ENCODE peak calls at places on chromosomes 11 and 22, in seven cellular contexts. One of them, this sample, is unnamed.

GRCh38 chr22:47627561-47628253 is 865.3 kb downstream of the TBC1D22A start:
- DNase-seq in MM.1S: no peak
- DNase-seq in GM23338: no peak
- DNase-seq in SK-N-SH: no peak
- DNase-seq in neural progenitor cell: no peak
- DNase-seq in PC-3: peak
- DNase-seq in GM23248: no peak
- DNase-seq in this sample: no peak

GRCh38 chr11:117316197-117316961 is at the start of gene BACE1:
- DNase-seq in MM.1S: no peak
- DNase-seq in GM23338: peak
- DNase-seq in SK-N-SH: peak
- DNase-seq in neural progenitor cell: peak
- DNase-seq in PC-3: peak
- DNase-seq in GM23248: peak
- DNase-seq in this sample: peak

GRCh38 chr11:76616676-76617552 is 53.6 kb downstream of the LRRC32 start:
- DNase-seq in MM.1S: no peak
- DNase-seq in GM23338: no peak
- DNase-seq in SK-N-SH: no peak
- DNase-seq in neural progenitor cell: no peak
- DNase-seq in PC-3: no peak
- DNase-seq in GM23248: no peak
- DNase-seq in this sample: no peak

GRCh38 chr22:32725369-32725988 is 76.0 kb upstream of the TIMP3 start:
- DNase-seq in MM.1S: no peak
- DNase-seq in GM23338: no peak
- DNase-seq in SK-N-SH: no peak
- DNase-seq in neural progenitor cell: no peak
- DNase-seq in PC-3: no peak
- DNase-seq in GM23248: no peak
- DNase-seq in this sample: no peak

GRCh38 chr22:47794851-47795250 is 1032.4 kb downstream of the TBC1D22A start:
- DNase-seq in MM.1S: no peak
- DNase-seq in GM23338: no peak
- DNase-seq in SK-N-SH: no peak
- DNase-seq in neural progenitor cell: no peak
- DNase-seq in PC-3: no peak
- DNase-seq in GM23248: no peak
- DNase-seq in this sample: no peak

GRCh38 chr11:128732471-128733277 is 38.8 kb downstream of the FLI1 start:
- DNase-seq in MM.1S: no peak
- DNase-seq in GM23338: no peak
- DNase-seq in SK-N-SH: no peak
- DNase-seq in neural progenitor cell: no peak
- DNase-seq in PC-3: no peak
- DNase-seq in GM23248: no peak
- DNase-seq in this sample: no peak

GRCh38 chr11:33942954-33943353 is 51.1 kb upstream of the LMO2 start:
- DNase-seq in MM.1S: no peak
- DNase-seq in GM23338: no peak
- DNase-seq in SK-N-SH: no peak
- DNase-seq in neural progenitor cell: no peak
- DNase-seq in PC-3: peak
- DNase-seq in GM23248: peak
- DNase-seq in this sample: no peak

GRCh38 chr11:88552377-88553029 is 215.0 kb upstream of the CTSC start:
- DNase-seq in MM.1S: peak
- DNase-seq in GM23338: peak
- DNase-seq in SK-N-SH: peak
- DNase-seq in neural progenitor cell: peak
- DNase-seq in PC-3: peak
- DNase-seq in GM23248: peak
- DNase-seq in this sample: peak

GRCh38 chr11:14544611-14545010 is 24.4 kb upstream of the PSMA1 start:
- DNase-seq in MM.1S: peak
- DNase-seq in GM23338: no peak
- DNase-seq in SK-N-SH: no peak
- DNase-seq in neural progenitor cell: no peak
- DNase-seq in PC-3: no peak
- DNase-seq in GM23248: peak
- DNase-seq in this sample: no peak

GRCh38 chr11:16382638-16383380 is 26.5 kb upstream of the SOX6 start:
- DNase-seq in MM.1S: no peak
- DNase-seq in GM23338: no peak
- DNase-seq in SK-N-SH: no peak
- DNase-seq in neural progenitor cell: no peak
- DNase-seq in PC-3: no peak
- DNase-seq in GM23248: peak
- DNase-seq in this sample: no peak

GRCh38 chr11:114075343-114075610 is 15.8 kb downstream of the ZBTB16 start:
- DNase-seq in MM.1S: no peak
- DNase-seq in GM23338: no peak
- DNase-seq in SK-N-SH: no peak
- DNase-seq in neural progenitor cell: no peak
- DNase-seq in PC-3: no peak
- DNase-seq in GM23248: no peak
- DNase-seq in this sample: no peak

GRCh38 chr11:78187366-78188011 is 937 bp downstream of the KCTD21 start:
- DNase-seq in MM.1S: no peak
- DNase-seq in GM23338: no peak
- DNase-seq in SK-N-SH: no peak
- DNase-seq in neural progenitor cell: no peak
- DNase-seq in PC-3: no peak
- DNase-seq in GM23248: no peak
- DNase-seq in this sample: no peak

GRCh38 chr11:113449743-113450142 is 25.5 kb downstream of the DRD2 start:
- DNase-seq in MM.1S: no peak
- DNase-seq in GM23338: no peak
- DNase-seq in SK-N-SH: no peak
- DNase-seq in neural progenitor cell: no peak
- DNase-seq in PC-3: no peak
- DNase-seq in GM23248: no peak
- DNase-seq in this sample: no peak

GRCh38 chr11:131889760-131890620 is 519.6 kb downstream of the NTM start:
- DNase-seq in MM.1S: no peak
- DNase-seq in GM23338: peak
- DNase-seq in SK-N-SH: no peak
- DNase-seq in neural progenitor cell: peak
- DNase-seq in PC-3: no peak
- DNase-seq in GM23248: peak
- DNase-seq in this sample: no peak

GRCh38 chr11:8234425-8234821 is 29.3 kb downstream of the LMO1 start:
- DNase-seq in MM.1S: no peak
- DNase-seq in GM23338: peak
- DNase-seq in SK-N-SH: peak
- DNase-seq in neural progenitor cell: no peak
- DNase-seq in PC-3: peak
- DNase-seq in GM23248: no peak
- DNase-seq in this sample: no peak

GRCh38 chr11:111777094-111778046 is 11.2 kb upstream of the PPP2R1B start:
- DNase-seq in MM.1S: peak
- DNase-seq in GM23338: peak
- DNase-seq in SK-N-SH: peak
- DNase-seq in neural progenitor cell: peak
- DNase-seq in PC-3: peak
- DNase-seq in GM23248: peak
- DNase-seq in this sample: peak

GRCh38 chr11:69009441-69010211 is 3.4 kb downstream of the MRGPRF start:
- DNase-seq in MM.1S: no peak
- DNase-seq in GM23338: no peak
- DNase-seq in SK-N-SH: peak
- DNase-seq in neural progenitor cell: no peak
- DNase-seq in PC-3: no peak
- DNase-seq in GM23248: peak
- DNase-seq in this sample: peak

GRCh38 chr11:79237676-79238075 is 203.2 kb downstream of the TENM4 start:
- DNase-seq in MM.1S: no peak
- DNase-seq in GM23338: no peak
- DNase-seq in SK-N-SH: no peak
- DNase-seq in neural progenitor cell: no peak
- DNase-seq in PC-3: no peak
- DNase-seq in GM23248: peak
- DNase-seq in this sample: peak

GRCh38 chr11:2693851-2694261 is 5.9 kb downstream of the KCNQ1OT1 start:
- DNase-seq in MM.1S: no peak
- DNase-seq in GM23338: peak
- DNase-seq in SK-N-SH: no peak
- DNase-seq in neural progenitor cell: no peak
- DNase-seq in PC-3: peak
- DNase-seq in GM23248: peak
- DNase-seq in this sample: no peak

GRCh38 chr22:22460060-22460459 is 48.5 kb downstream of the ZNF280B start:
- DNase-seq in MM.1S: no peak
- DNase-seq in GM23338: no peak
- DNase-seq in SK-N-SH: no peak
- DNase-seq in neural progenitor cell: no peak
- DNase-seq in PC-3: no peak
- DNase-seq in GM23248: no peak
- DNase-seq in this sample: no peak

GRCh38 chr11:14373941-14374646 is 15.1 kb upstream of the RRAS2 start:
- DNase-seq in MM.1S: no peak
- DNase-seq in GM23338: no peak
- DNase-seq in SK-N-SH: no peak
- DNase-seq in neural progenitor cell: no peak
- DNase-seq in PC-3: peak
- DNase-seq in GM23248: peak
- DNase-seq in this sample: no peak

GRCh38 chr22:30013201-30013600 is 67.1 kb upstream of the HORMAD2 start:
- DNase-seq in MM.1S: no peak
- DNase-seq in GM23338: no peak
- DNase-seq in SK-N-SH: no peak
- DNase-seq in neural progenitor cell: no peak
- DNase-seq in PC-3: no peak
- DNase-seq in GM23248: no peak
- DNase-seq in this sample: no peak

GRCh38 chr11:19259487-19260345 is 19.0 kb upstream of the E2F8 start:
- DNase-seq in MM.1S: peak
- DNase-seq in GM23338: peak
- DNase-seq in SK-N-SH: peak
- DNase-seq in neural progenitor cell: peak
- DNase-seq in PC-3: peak
- DNase-seq in GM23248: peak
- DNase-seq in this sample: peak
- TF ChIP-seq EZH2phosphoT487 in MM.1S: no peak
- TF ChIP-seq EZH2phosphoT487 in GM23338: no peak
- TF ChIP-seq EZH2phosphoT487 in SK-N-SH: no peak
- TF ChIP-seq EZH2phosphoT487 in neural progenitor cell: no peak
- TF ChIP-seq EZH2phosphoT487 in PC-3: no peak
- TF ChIP-seq EZH2phosphoT487 in GM23248: no peak
- TF ChIP-seq EZH2phosphoT487 in this sample: no peak

DNA sequence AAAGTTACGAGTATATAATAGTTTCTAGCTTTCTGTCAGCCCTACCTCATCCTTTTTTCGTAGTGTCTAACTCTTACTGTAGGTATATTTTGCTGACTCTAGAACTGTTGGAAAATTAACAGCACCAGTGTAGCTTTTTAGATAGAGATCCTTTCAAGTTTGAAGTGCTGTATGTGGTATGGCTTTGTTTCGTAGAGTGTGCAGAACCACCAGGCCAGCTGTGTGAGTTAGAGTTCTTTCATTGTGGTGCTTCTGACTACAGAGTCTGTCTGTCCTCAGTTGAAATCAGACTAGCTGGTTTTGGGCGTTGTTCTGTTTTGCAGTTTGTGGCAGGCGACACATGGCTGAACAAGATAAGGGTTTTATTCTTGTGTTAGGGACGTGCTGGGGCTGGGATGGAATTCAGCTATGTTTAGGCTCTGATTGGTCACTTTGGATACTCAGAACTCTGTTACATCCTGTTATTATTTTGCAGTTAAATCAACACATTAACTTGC is 3.2 kb downstream of the ARHGEF12 start:
- DNase-seq in MM.1S: peak
- DNase-seq in GM23338: peak
- DNase-seq in SK-N-SH: peak
- DNase-seq in neural progenitor cell: peak
- DNase-seq in PC-3: peak
- DNase-seq in GM23248: peak
- DNase-seq in this sample: peak
- TF ChIP-seq EZH2phosphoT487 in MM.1S: no peak
- TF ChIP-seq EZH2phosphoT487 in GM23338: no peak
- TF ChIP-seq EZH2phosphoT487 in SK-N-SH: no peak
- TF ChIP-seq EZH2phosphoT487 in neural progenitor cell: no peak
- TF ChIP-seq EZH2phosphoT487 in PC-3: no peak
- TF ChIP-seq EZH2phosphoT487 in GM23248: no peak
- TF ChIP-seq EZH2phosphoT487 in this sample: no peak

DNA sequence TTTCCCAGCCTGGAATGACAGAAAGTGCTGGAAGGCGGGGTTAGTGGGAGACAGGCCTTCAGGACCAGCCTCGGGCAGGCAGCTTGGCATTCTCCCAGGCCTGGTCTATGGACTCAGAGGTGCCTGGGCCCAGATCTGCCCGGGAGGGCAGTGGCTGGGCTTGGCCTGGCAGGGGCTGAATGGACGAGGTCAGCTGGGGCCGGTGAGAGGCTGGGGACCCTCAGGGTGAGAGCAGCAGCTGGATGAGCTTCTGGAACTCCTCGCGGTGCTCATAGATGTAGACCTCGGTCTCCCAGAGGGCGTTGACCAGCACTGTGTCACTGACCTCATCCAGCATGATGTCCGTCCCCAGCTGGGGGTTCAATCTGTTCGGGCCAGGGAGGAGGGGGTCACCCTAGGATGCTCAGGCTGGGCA is 1.5 kb upstream of the BAIAP2L2 start:
- DNase-seq in MM.1S: no peak
- DNase-seq in GM23338: no peak
- DNase-seq in SK-N-SH: no peak
- DNase-seq in neural progenitor cell: no peak
- DNase-seq in PC-3: no peak
- DNase-seq in GM23248: no peak
- DNase-seq in this sample: peak
- TF ChIP-seq EZH2phosphoT487 in MM.1S: no peak
- TF ChIP-seq EZH2phosphoT487 in GM23338: no peak
- TF ChIP-seq EZH2phosphoT487 in SK-N-SH: no peak
- TF ChIP-seq EZH2phosphoT487 in neural progenitor cell: no peak
- TF ChIP-seq EZH2phosphoT487 in PC-3: no peak
- TF ChIP-seq EZH2phosphoT487 in GM23248: no peak
- TF ChIP-seq EZH2phosphoT487 in this sample: no peak

DNA sequence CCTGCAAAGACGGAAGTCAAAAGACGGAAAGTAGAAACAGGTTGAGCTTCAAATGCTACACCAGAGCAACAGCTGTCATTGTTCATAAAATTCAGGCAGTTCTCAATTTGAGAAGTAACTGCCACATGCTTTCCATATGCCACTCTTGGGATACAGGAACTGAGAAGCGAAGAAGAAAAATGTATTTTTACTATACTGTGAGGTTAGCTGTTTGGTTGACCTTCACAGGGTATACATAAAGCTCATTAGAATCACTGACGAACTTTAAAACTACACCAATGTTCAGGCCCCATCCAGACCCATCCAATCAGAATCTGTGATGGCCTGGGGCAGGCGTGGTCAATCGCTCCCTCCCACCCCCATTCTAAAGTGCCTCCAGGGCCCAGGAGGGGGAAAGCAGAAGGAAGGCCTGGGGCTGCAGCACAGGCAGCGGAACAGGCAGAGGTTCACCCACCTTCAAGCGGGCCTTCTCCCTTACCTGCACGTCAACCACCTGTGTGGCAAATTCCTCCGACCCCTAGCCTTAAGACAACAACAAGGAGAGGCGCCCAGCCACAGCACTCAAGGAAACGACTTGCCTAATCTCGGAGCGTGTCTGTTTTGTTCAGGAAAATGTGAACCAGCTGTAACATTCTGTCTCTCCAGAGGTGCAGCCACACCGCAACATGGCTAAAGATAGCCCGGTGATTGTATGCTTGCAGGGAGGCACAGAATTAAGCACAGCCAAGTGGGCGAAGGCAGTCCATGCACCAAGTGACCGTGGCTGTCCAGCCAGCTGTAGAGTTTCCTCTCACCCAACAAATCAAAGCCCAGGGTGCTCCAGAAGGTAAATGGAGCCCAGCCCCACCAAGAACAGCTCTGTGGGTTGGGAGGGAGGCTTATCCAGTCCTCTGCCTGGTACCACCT is 82.6 kb downstream of the MICAL3 start:
- DNase-seq in MM.1S: no peak
- DNase-seq in GM23338: no peak
- DNase-seq in SK-N-SH: no peak
- DNase-seq in neural progenitor cell: no peak
- DNase-seq in PC-3: no peak
- DNase-seq in GM23248: no peak
- DNase-seq in this sample: no peak
- TF ChIP-seq EZH2phosphoT487 in MM.1S: no peak
- TF ChIP-seq EZH2phosphoT487 in GM23338: no peak
- TF ChIP-seq EZH2phosphoT487 in SK-N-SH: no peak
- TF ChIP-seq EZH2phosphoT487 in neural progenitor cell: no peak
- TF ChIP-seq EZH2phosphoT487 in PC-3: no peak
- TF ChIP-seq EZH2phosphoT487 in GM23248: no peak
- TF ChIP-seq EZH2phosphoT487 in this sample: no peak